ENCODE peak calls at places on chromosomes 12 and 14, in nine cellular contexts. D is tibial artery, J is upper lobe of right lung, U is Panc1, R is prostate gland, X is transverse colon, S is HepG2, Q is GM23338, P is pancreas. O is an unnamed sample.

GRCh38 chr14:43754838-43755237 is 752.2 kb downstream of the FSCB start:
- DNase-seq in Q (peak; percentile 81), P (no peak), J (no peak), D (no peak), X (no peak), U (no peak), S (no peak), R (no peak), O (no peak)

GRCh38 chr12:92019491-92020277 is 126.0 kb downstream of the BTG1 start:
- DNase-seq in X (no peak), S (no peak), R (no peak), D (no peak), J (no peak), P (no peak), U (no peak), Q (no peak), O (no peak)

GRCh38 chr14:92575061-92575772 is 61.6 kb downstream of the RIN3 start:
- DNase-seq in U (no peak), R (no peak), S (no peak), Q (no peak), J (no peak), D (no peak), X (no peak), P (no peak), O (no peak)

GRCh38 chr12:53073881-53074280 is 5.3 kb downstream of the SPRYD3 start:
- DNase-seq in J (peak; percentile 61), U (no peak), X (no peak), R (no peak), S (no peak), P (no peak), D (peak; percentile 64), Q (no peak), O (no peak)

GRCh38 chr12:91126516-91126915 is 15.2 kb upstream of the LUM start:
- DNase-seq in S (no peak), X (no peak), U (no peak), R (no peak), P (no peak), D (peak; percentile 62), Q (no peak), J (no peak), O (no peak)

GRCh38 chr12:123398177-123398916 is 14.4 kb downstream of the KMT5A start:
- DNase-seq in Q (no peak), U (no peak), S (no peak), D (peak; percentile 96), P (peak; percentile 30), R (peak; percentile 76), X (peak; percentile 52), J (no peak), O (no peak)

GRCh38 chr12:45483571-45483970 is 245.9 kb upstream of the ARID2 start:
- DNase-seq in J (no peak), D (peak; percentile 84), X (no peak), P (peak; percentile 7), R (no peak), U (no peak), Q (no peak), S (no peak), O (no peak)

GRCh38 chr12:21065845-21066244 is 65.1 kb upstream of the SLCO1B1 start:
- DNase-seq in P (no peak), D (no peak), X (no peak), Q (peak; percentile 49), J (no peak), U (no peak), S (no peak), R (peak; percentile 8), O (no peak)

GRCh38 chr14:62694075-62694474 is 351.2 kb downstream of the KCNH5 start:
- DNase-seq in U (no peak), P (no peak), Q (no peak), S (no peak), R (no peak), J (no peak), D (no peak), X (no peak), O (no peak)

GRCh38 chr14:77111021-77111420 is 13.0 kb downstream of the CIPC start:
- DNase-seq in P (no peak), R (peak; percentile 86), Q (peak; percentile 92), X (no peak), J (peak; percentile 37), S (no peak), D (no peak), U (no peak), O (no peak)

GRCh38 chr14:51776102-51776894 is 84.1 kb upstream of the GNG2 start:
- DNase-seq in U (no peak), P (no peak), D (no peak), X (peak; percentile 37), R (peak; percentile 25), S (peak; percentile 52), J (no peak), Q (peak; percentile 89), O (peak; percentile 14)

GRCh38 chr12:1777798-1778197 is 42.6 kb upstream of the LRTM2 start:
- DNase-seq in X (no peak), D (no peak), R (no peak), P (no peak), S (no peak), U (no peak), J (no peak), Q (no peak), O (no peak)

GRCh38 chr12:56028511-56029165 is 7.8 kb downstream of the IKZF4 start:
- DNase-seq in R (no peak), X (no peak), J (no peak), Q (no peak), S (no peak), U (no peak), D (no peak), P (no peak), O (no peak)

GRCh38 chr14:101200008-101200649 is 296.6 kb upstream of the RTL1 start:
- DNase-seq in Q (no peak), R (no peak), X (no peak), J (no peak), P (no peak), S (no peak), D (no peak), U (no peak), O (no peak)

GRCh38 chr14:74614508-74615495 is 2.8 kb upstream of the LTBP2 start:
- DNase-seq in R (no peak), U (no peak), D (no peak), J (no peak), X (no peak), P (no peak), Q (no peak), S (no peak), O (no peak)

GRCh38 chr14:104635717-104636116 is 31.1 kb upstream of the TMEM179 start:
- DNase-seq in X (no peak), U (no peak), Q (no peak), J (no peak), R (no peak), P (no peak), S (no peak), D (no peak), O (no peak)

GRCh38 chr12:92408072-92408900 is 262.6 kb upstream of the BTG1 start:
- DNase-seq in R (peak; percentile 7), P (no peak), X (peak; percentile 56), J (no peak), S (peak; percentile 4), U (peak; percentile 17), Q (peak; percentile 77), D (no peak), O (no peak)

GRCh38 chr12:6603095-6603567 is 4.0 kb downstream of the CHD4 start:
- DNase-seq in P (no peak), R (no peak), Q (no peak), D (peak; percentile 86), U (no peak), S (no peak), J (no peak), X (peak; percentile 19), O (no peak)

GRCh38 chr12:113462880-113463745 is 8.6 kb downstream of the LHX5 start:
- DNase-seq in D (no peak), Q (peak; percentile 70), R (no peak), U (no peak), S (no peak), X (no peak), P (no peak), J (peak; percentile 63), O (no peak)
- H3K27me3 ChIP-seq in D (peaks cover 10% of the 10 kb centered on the region), Q (peaks cover 77% of the 10 kb centered on the region), R (peaks cover 54% of the 10 kb centered on the region), U (peaks cover 35% of the 10 kb centered on the region), S (peaks cover 11% of the 10 kb centered on the region), X (peaks cover 100% of the 10 kb centered on the region), P (peaks cover 13% of the 10 kb centered on the region), J (peaks cover 89% of the 10 kb centered on the region), O (peaks cover 79% of the 10 kb centered on the region)

GRCh38 chr14:37590810-37591139 is 4.3 kb downstream of the FOXA1 start:
- DNase-seq in X (no peak), D (no peak), J (no peak), S (no peak), R (no peak), U (no peak), Q (no peak), P (no peak), O (no peak)

GRCh38 chr14:37592288-37593274 is 2.5 kb downstream of the FOXA1 start:
- DNase-seq in R (no peak), Q (peak; percentile 70), D (no peak), X (peak; percentile 31), S (no peak), U (no peak), P (no peak), J (peak; percentile 73), O (no peak)

GRCh38 chr14:37590096-37590809 is 4.8 kb downstream of the FOXA1 start:
- DNase-seq in Q (no peak), J (no peak), P (no peak), X (no peak), U (no peak), D (no peak), S (no peak), R (no peak), O (no peak)

GRCh38 chr14:37591311-37591940 is 3.6 kb downstream of the FOXA1 start:
- DNase-seq in U (no peak), J (peak; percentile 81), X (peak; percentile 51), S (no peak), D (no peak), P (no peak), Q (peak; percentile 83), R (peak; percentile 79), O (no peak)

GRCh38 chr14:37591941-37592287 is 3.1 kb downstream of the FOXA1 start:
- DNase-seq in D (no peak), P (no peak), R (no peak), Q (no peak), X (peak; percentile 36), J (peak; percentile 78), S (no peak), U (no peak), O (no peak)
- TF ChIP-seq CTCF in D (no peak), P (no peak), R (no peak), Q (no peak), X (no peak), J (no peak), S (no peak), U (no peak), O (no peak)

GRCh38 chr12:113092478-113093408 is 36.2 kb downstream of the DTX1 start:
- DNase-seq in P (peak; percentile 29), D (no peak), R (no peak), S (no peak), U (no peak), J (peak; percentile 81), Q (peak; percentile 95), X (peak; percentile 73), O (no peak)
- H3K4me3 ChIP-seq in P (no peak overlapping the region), D (no peak overlapping the region), R (no peak overlapping the region), S (no peak overlapping the region), U (no peak overlapping the region), J (no peak overlapping the region), Q (peak overlapping the region; percentile 64), X (no peak overlapping the region), O (no peak overlapping the region)

DNA sequence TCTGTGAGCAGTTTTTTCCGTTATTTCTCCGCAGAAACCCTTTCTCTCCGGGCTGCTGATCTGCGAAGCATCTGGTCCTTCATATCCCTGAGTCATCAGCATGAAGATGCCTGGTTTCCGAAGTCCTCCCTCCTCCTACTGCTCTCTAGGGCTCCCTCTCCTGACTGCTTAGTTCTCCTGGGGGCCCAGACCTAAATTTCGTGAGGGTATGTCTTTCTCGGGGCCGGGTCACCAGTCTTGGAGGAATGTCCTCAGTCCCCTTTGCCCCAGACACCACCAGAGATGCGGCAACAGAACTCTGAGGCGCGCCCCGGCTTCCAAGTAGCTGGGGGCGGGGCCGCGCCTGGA is 622 bp upstream of the BICDL1 start:
- DNase-seq in D (no peak), X (no peak), P (no peak), Q (no peak), S (no peak), U (no peak), J (no peak), R (no peak), O (no peak)
- H3K27me3 ChIP-seq in D (no peaks in the 10 kb centered on the region), X (peaks cover 53% of the 10 kb centered on the region), P (no peaks in the 10 kb centered on the region), Q (peaks cover 16% of the 10 kb centered on the region), S (no peaks in the 10 kb centered on the region), U (peaks cover 17% of the 10 kb centered on the region), J (peaks cover 6% of the 10 kb centered on the region), R (no peaks in the 10 kb centered on the region), O (peaks cover 8% of the 10 kb centered on the region)